ENCODE peak calls at places on chromosomes 4 and X, in four cellular contexts. M is heart left ventricle, D is IMR-90, J is ovary. Y is an unnamed sample.

GRCh38 chrX:53674581-53674980 is 11.9 kb downstream of the HUWE1 start:
- DNase-seq in D (peak; percentile 29), J (no peak), M (no peak), Y (no peak)

GRCh38 chrX:23699636-23700194 is 32.4 kb downstream of the PRDX4 start:
- DNase-seq in J (peak; percentile 48), M (no peak), D (peak; percentile 14), Y (no peak)

GRCh38 chr4:172055498-172055897 is 242.3 kb downstream of the GALNTL6 start:
- DNase-seq in M (no peak), J (no peak), D (no peak), Y (no peak)

GRCh38 chr4:16677545-16677944 is 220.9 kb downstream of the LDB2 start:
- DNase-seq in J (no peak), M (no peak), D (peak; percentile 46), Y (no peak)

GRCh38 chr4:41281038-41281634 is 24.4 kb downstream of the UCHL1 start:
- DNase-seq in M (no peak), J (no peak), D (peak; percentile 77), Y (peak; percentile 64)

GRCh38 chr4:139304920-139305319 is 2.6 kb upstream of the NDUFC1 start:
- DNase-seq in D (no peak), M (no peak), J (no peak), Y (no peak)

GRCh38 chr4:149823770-149824221 is 8.2 kb upstream of the IQCM start:
- DNase-seq in J (no peak), M (no peak), D (peak; percentile 74), Y (no peak)

GRCh38 chr4:153222790-153223417 is 18.7 kb downstream of the TRIM2 start:
- DNase-seq in J (peak; percentile 79), D (peak; percentile 41), M (peak; percentile 77), Y (peak; percentile 78)

GRCh38 chr4:155526452-155527169 is 140.0 kb upstream of the GUCY1A1 start:
- DNase-seq in D (peak; percentile 55), J (no peak), M (no peak), Y (no peak)

GRCh38 chr4:70177117-70177516 is 18.4 kb upstream of the ODAM start:
- DNase-seq in D (no peak), M (no peak), J (no peak), Y (no peak)

GRCh38 chr4:124427095-124427767 is 285.3 kb downstream of the ANKRD50 start:
- DNase-seq in D (no peak), M (no peak), J (no peak), Y (no peak)

GRCh38 chrX:118595501-118596042 is 100.0 kb downstream of the DOCK11 start:
- DNase-seq in M (no peak), D (no peak), J (no peak), Y (no peak)

GRCh38 chrX:9902651-9903050 is 64.5 kb upstream of the CLDN34 start:
- DNase-seq in D (peak; percentile 34), M (no peak), J (no peak), Y (no peak)

GRCh38 chr4:177680308-177680707 is 238.1 kb upstream of the AGA start:
- DNase-seq in M (no peak), D (no peak), J (no peak), Y (no peak)

GRCh38 chr4:13540446-13541175 is 3.7 kb downstream of the NKX3-2 start:
- DNase-seq in D (no peak), M (no peak), J (no peak), Y (peak; percentile 45)

GRCh38 chrX:23803931-23804381 is 21.0 kb downstream of the SAT1 start:
- DNase-seq in J (no peak), M (peak; percentile 53), D (peak; percentile 67), Y (peak; percentile 67)

GRCh38 chr4:15400911-15401671 is 26.7 kb upstream of the C1QTNF7 start:
- DNase-seq in M (peak; percentile 65), D (peak; percentile 65), J (peak; percentile 68), Y (peak; percentile 72)

GRCh38 chr4:129839687-129840086 is 743.7 kb downstream of the C4orf33 start:
- DNase-seq in J (no peak), D (no peak), M (no peak), Y (no peak)

GRCh38 chrX:77432998-77433397 is 14.2 kb upstream of the FGF16 start:
- DNase-seq in D (no peak), J (no peak), M (no peak), Y (no peak)

GRCh38 chrX:104315555-104315954 is 60.8 kb upstream of the ESX1 start:
- DNase-seq in J (no peak), M (no peak), D (peak; percentile 69), Y (no peak)

GRCh38 chr4:8897768-8898167 is 26.1 kb upstream of the HMX1 start:
- DNase-seq in M (no peak), D (no peak), J (no peak), Y (no peak)
- H3K27me3 ChIP-seq in M (peaks cover 64% of the 10 kb centered on the region), D (peaks cover 18% of the 10 kb centered on the region), J (peaks cover 6% of the 10 kb centered on the region), Y (peaks cover 66% of the 10 kb centered on the region)

DNA sequence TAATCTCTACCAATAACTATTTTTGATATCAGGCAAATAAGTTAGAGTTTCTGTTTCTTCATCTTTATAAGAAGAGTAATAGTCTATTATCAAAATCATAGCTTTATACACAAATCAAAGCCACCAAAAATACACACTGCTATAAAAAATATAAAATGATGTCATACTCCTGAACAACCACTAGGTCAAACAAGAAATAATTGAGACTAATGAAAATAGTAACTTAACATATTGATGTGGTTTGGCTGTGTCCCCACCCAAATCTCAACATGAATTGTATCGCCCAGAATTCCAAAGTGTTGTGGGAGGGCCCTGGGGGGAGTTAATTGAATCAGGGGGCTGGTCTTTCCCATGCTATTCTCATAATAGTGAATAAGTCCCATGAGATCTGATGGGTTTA is 2277.5 kb downstream of the ARAP2 start:
- DNase-seq in D (no peak), M (no peak), J (no peak), Y (no peak)
- TF ChIP-seq CTCF in D (no peak), M (no peak), J (no peak), Y (no peak)

DNA sequence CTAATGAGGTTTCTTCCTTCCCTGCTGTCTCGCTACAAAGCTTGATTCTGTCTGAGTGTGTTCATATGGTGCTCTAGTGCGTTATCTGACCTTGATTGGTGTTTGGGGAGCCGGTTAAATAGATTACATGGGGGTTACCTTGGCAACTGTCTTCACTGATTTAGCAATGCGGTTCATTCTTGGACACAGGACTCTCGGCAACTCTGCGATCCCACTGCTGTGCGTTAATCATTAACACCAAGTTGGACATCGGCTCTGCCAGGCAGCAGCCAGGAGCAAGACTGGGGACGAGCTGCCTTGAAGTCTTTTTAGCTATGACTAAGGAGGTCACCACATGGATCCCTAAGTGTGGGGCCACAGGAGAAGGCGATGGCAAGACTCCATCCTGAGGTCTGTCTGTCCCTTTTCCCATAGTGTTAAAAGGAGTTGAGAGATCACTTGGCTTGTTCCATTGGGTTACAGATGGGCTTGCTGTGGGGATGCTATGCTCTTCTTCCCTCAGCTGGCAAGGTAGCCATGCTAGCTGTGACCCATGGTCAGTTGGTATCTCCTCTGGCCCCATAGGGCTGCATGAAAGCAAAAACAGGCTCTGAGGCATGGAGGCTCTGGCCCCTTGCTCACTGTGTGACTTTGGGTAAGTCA is 93.4 kb upstream of the MAMLD1 start:
- DNase-seq in J (no peak), D (no peak), M (no peak), Y (no peak)
- H3K27me3 ChIP-seq in J (no peaks in the 10 kb centered on the region), D (peaks cover 15% of the 10 kb centered on the region), M (no peaks in the 10 kb centered on the region), Y (no peaks in the 10 kb centered on the region)

DNA sequence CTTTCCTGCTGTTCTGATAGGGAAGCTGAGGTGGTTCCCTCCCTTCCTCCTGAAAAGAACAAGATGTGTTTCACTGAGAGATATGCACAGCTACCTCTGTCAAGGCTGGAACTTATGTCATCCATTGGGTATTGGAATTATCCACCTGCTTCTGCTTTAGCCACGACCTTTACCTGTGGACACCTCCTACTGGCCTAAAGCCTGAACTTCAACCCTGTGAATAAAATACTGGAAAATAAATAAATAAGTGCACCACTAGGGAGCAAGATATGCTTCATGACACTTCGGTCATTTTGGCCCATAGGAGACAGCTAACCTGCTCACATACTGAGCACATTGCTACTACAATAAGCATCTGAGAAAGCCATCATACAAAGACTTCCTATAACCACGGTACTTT is 419.9 kb upstream of the NWD2 start:
- DNase-seq in D (no peak), J (no peak), M (no peak), Y (no peak)
- TF ChIP-seq CTCF in D (no peak), J (no peak), M (no peak), Y (no peak)

GRCh38 chr4:1075809-1076524 is 37.4 kb downstream of the RNF212 start:
- DNase-seq in D (no peak), J (peak; percentile 18), M (no peak), Y (no peak)
- H3K27me3 ChIP-seq in D (peaks cover 25% of the 10 kb centered on the region), J (peaks cover 3% of the 10 kb centered on the region), M (no peaks in the 10 kb centered on the region), Y (peaks cover 39% of the 10 kb centered on the region)

GRCh38 chrX:5683996-5684395 is 544.7 kb downstream of the NLGN4X start:
- DNase-seq in D (no peak), J (no peak), M (no peak), Y (no peak)

GRCh38 chrX:5681159-5681558 is 547.5 kb downstream of the NLGN4X start:
- DNase-seq in D (no peak), M (no peak), J (no peak), Y (no peak)
- TF ChIP-seq CTCF in D (no peak), M (peak; percentile 10), J (no peak), Y (no peak)

DNA sequence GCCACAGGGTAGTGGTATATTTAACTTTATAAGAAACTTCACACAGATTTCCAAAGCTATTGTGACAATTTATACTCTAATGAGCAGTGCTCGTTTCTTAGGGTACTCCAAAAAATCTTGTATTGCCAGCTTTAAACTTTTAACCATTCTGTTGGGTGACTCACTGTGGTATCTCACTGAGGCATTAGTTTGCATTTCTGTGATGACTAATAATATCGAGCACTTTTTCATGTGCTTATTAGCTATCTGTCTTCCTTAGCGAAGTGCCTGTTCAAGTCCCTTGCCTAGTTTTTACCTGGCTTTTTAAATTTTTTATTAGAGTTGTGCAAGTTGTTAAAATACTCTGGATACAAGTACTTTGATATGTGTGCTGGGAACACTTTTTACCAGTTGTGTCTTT is 5.5 kb downstream of the PNMA3 start:
- DNase-seq in M (no peak), J (no peak), D (peak; percentile 55), Y (no peak)
- H3K27me3 ChIP-seq in M (no peaks in the 10 kb centered on the region), J (no peaks in the 10 kb centered on the region), D (peaks cover 11% of the 10 kb centered on the region), Y (peaks cover 6% of the 10 kb centered on the region)

GRCh38 chr4:111631157-111631999 is 513.9 kb upstream of the FAM241A start:
- DNase-seq in J (no peak), D (peak; percentile 37), M (no peak), Y (no peak)
- TF ChIP-seq CTCF in J (no peak), D (peak; percentile 50), M (peak; percentile 36), Y (no peak)

GRCh38 chrX:40444798-40445496 is 135.8 kb upstream of the ATP6AP2 start:
- DNase-seq in J (no peak), M (no peak), D (no peak), Y (no peak)
- H3K27me3 ChIP-seq in J (no peaks in the 10 kb centered on the region), M (no peaks in the 10 kb centered on the region), D (peaks cover 27% of the 10 kb centered on the region), Y (no peaks in the 10 kb centered on the region)

Y was measured in sigmoid colon.